ENCODE peak calls at places on chromosome X, in five cellular contexts. One of them, this sample, is unnamed.

GRCh38 chrX:47802589-47802988 is 34.1 kb upstream of the ZNF81 start:
- DNase-seq in spleen: no peak
- DNase-seq in CD8-positive, alpha-beta T cell: no peak
- DNase-seq in psoas muscle: no peak
- DNase-seq in GM06990: no peak
- DNase-seq in this sample: peak; percentile 56

GRCh38 chrX:30504309-30504708 is 73.3 kb downstream of the TASL start:
- DNase-seq in spleen: no peak
- DNase-seq in CD8-positive, alpha-beta T cell: no peak
- DNase-seq in psoas muscle: no peak
- DNase-seq in GM06990: peak; percentile 12
- DNase-seq in this sample: peak; percentile 67

GRCh38 chrX:368811-369562 is 17.7 kb downstream of the PPP2R3B start:
- DNase-seq in spleen: peak; percentile 53
- DNase-seq in CD8-positive, alpha-beta T cell: no peak
- DNase-seq in psoas muscle: peak; percentile 80
- DNase-seq in GM06990: no peak
- DNase-seq in this sample: no peak

GRCh38 chrX:154298312-154298711 is 2.7 kb downstream of the TKTL1 start:
- DNase-seq in spleen: peak; percentile 66
- DNase-seq in CD8-positive, alpha-beta T cell: no peak
- DNase-seq in psoas muscle: no peak
- DNase-seq in GM06990: peak; percentile 41
- DNase-seq in this sample: no peak

GRCh38 chrX:50707955-50708694 is 105.9 kb downstream of the SHROOM4 start:
- DNase-seq in spleen: no peak
- DNase-seq in CD8-positive, alpha-beta T cell: no peak
- DNase-seq in psoas muscle: no peak
- DNase-seq in GM06990: no peak
- DNase-seq in this sample: no peak

GRCh38 chrX:69388526-69388925 is 115.6 kb upstream of the NALF2 start:
- DNase-seq in spleen: no peak
- DNase-seq in CD8-positive, alpha-beta T cell: no peak
- DNase-seq in psoas muscle: peak; percentile 44
- DNase-seq in GM06990: no peak
- DNase-seq in this sample: no peak

GRCh38 chrX:150558424-150558823 is 10.0 kb upstream of the MTM1 start:
- DNase-seq in spleen: no peak
- DNase-seq in CD8-positive, alpha-beta T cell: no peak
- DNase-seq in psoas muscle: no peak
- DNase-seq in GM06990: no peak
- DNase-seq in this sample: no peak

GRCh38 chrX:57929373-57929772 is 19.1 kb upstream of the ZXDA start:
- DNase-seq in spleen: no peak
- DNase-seq in CD8-positive, alpha-beta T cell: no peak
- DNase-seq in psoas muscle: no peak
- DNase-seq in GM06990: no peak
- DNase-seq in this sample: peak; percentile 57

GRCh38 chrX:47796433-47796906 is 40.2 kb upstream of the ZNF81 start:
- DNase-seq in spleen: no peak
- DNase-seq in CD8-positive, alpha-beta T cell: no peak
- DNase-seq in psoas muscle: no peak
- DNase-seq in GM06990: no peak
- DNase-seq in this sample: peak; percentile 64

GRCh38 chrX:43500996-43501694 is 155.0 kb upstream of the MAOA start:
- DNase-seq in spleen: no peak
- DNase-seq in CD8-positive, alpha-beta T cell: no peak
- DNase-seq in psoas muscle: no peak
- DNase-seq in GM06990: no peak
- DNase-seq in this sample: no peak

GRCh38 chrX:30865020-30865419 is 24.0 kb downstream of the TAB3 start:
- DNase-seq in spleen: no peak
- DNase-seq in CD8-positive, alpha-beta T cell: no peak
- DNase-seq in psoas muscle: no peak
- DNase-seq in GM06990: no peak
- DNase-seq in this sample: no peak

GRCh38 chrX:68929332-68930150 is 100.7 kb downstream of the EFNB1 start:
- DNase-seq in spleen: peak; percentile 52
- DNase-seq in CD8-positive, alpha-beta T cell: no peak
- DNase-seq in psoas muscle: peak; percentile 69
- DNase-seq in GM06990: no peak
- DNase-seq in this sample: peak; percentile 70

GRCh38 chrX:124406294-124407013 is 60.1 kb downstream of the SH2D1A start:
- DNase-seq in spleen: no peak
- DNase-seq in CD8-positive, alpha-beta T cell: peak; percentile 37
- DNase-seq in psoas muscle: no peak
- DNase-seq in GM06990: no peak
- DNase-seq in this sample: peak; percentile 59

GRCh38 chrX:2863646-2864045 is 34.9 kb downstream of the GYG2 start:
- DNase-seq in spleen: no peak
- DNase-seq in CD8-positive, alpha-beta T cell: no peak
- DNase-seq in psoas muscle: no peak
- DNase-seq in GM06990: no peak
- DNase-seq in this sample: no peak

GRCh38 chrX:9465380-9466114 is 689 bp downstream of the TBL1X start:
- DNase-seq in spleen: peak; percentile 88
- DNase-seq in CD8-positive, alpha-beta T cell: no peak
- DNase-seq in psoas muscle: peak; percentile 58
- DNase-seq in GM06990: peak; percentile 50
- DNase-seq in this sample: no peak

GRCh38 chrX:34332336-34332735 is 200.2 kb upstream of the FAM47A start:
- DNase-seq in spleen: no peak
- DNase-seq in CD8-positive, alpha-beta T cell: no peak
- DNase-seq in psoas muscle: no peak
- DNase-seq in GM06990: no peak
- DNase-seq in this sample: no peak

GRCh38 chrX:132101206-132101605 is 26.6 kb downstream of the FRMD7 start:
- DNase-seq in spleen: no peak
- DNase-seq in CD8-positive, alpha-beta T cell: no peak
- DNase-seq in psoas muscle: no peak
- DNase-seq in GM06990: no peak
- DNase-seq in this sample: no peak

GRCh38 chrX:83511208-83511607 is 3.1 kb downstream of the POU3F4 start:
- DNase-seq in spleen: no peak
- DNase-seq in CD8-positive, alpha-beta T cell: no peak
- DNase-seq in psoas muscle: no peak
- DNase-seq in GM06990: no peak
- DNase-seq in this sample: no peak

GRCh38 chrX:130109429-130110378 is 593 bp downstream of the ELF4 start:
- DNase-seq in spleen: peak; percentile 86
- DNase-seq in CD8-positive, alpha-beta T cell: no peak
- DNase-seq in psoas muscle: no peak
- DNase-seq in GM06990: no peak
- DNase-seq in this sample: peak; percentile 54

GRCh38 chrX:116417214-116417613 is 19.2 kb upstream of the SLC6A14 start:
- DNase-seq in spleen: no peak
- DNase-seq in CD8-positive, alpha-beta T cell: no peak
- DNase-seq in psoas muscle: no peak
- DNase-seq in GM06990: no peak
- DNase-seq in this sample: no peak

GRCh38 chrX:40663880-40664630 is 16.7 kb upstream of the CXorf38 start:
- DNase-seq in spleen: no peak
- DNase-seq in CD8-positive, alpha-beta T cell: no peak
- DNase-seq in psoas muscle: no peak
- DNase-seq in GM06990: no peak
- DNase-seq in this sample: peak; percentile 16

GRCh38 chrX:63747331-63747730 is 37.7 kb downstream of the ARHGEF9 start:
- DNase-seq in spleen: no peak
- DNase-seq in CD8-positive, alpha-beta T cell: no peak
- DNase-seq in psoas muscle: no peak
- DNase-seq in GM06990: no peak
- DNase-seq in this sample: peak; percentile 70

GRCh38 chrX:153649178-153649914 is 2.3 kb downstream of the DUSP9 start:
- DNase-seq in spleen: peak; percentile 77
- DNase-seq in CD8-positive, alpha-beta T cell: no peak
- DNase-seq in psoas muscle: peak; percentile 60
- DNase-seq in GM06990: no peak
- DNase-seq in this sample: peak; percentile 8

GRCh38 chrX:130539721-130540321 is 138.0 kb downstream of the RBMX2 start:
- DNase-seq in spleen: no peak
- DNase-seq in CD8-positive, alpha-beta T cell: peak; percentile 4
- DNase-seq in psoas muscle: peak; percentile 42
- DNase-seq in GM06990: no peak
- DNase-seq in this sample: peak; percentile 57

GRCh38 chrX:40719218-40719617 is 16.1 kb downstream of the MED14 start:
- DNase-seq in spleen: no peak
- DNase-seq in CD8-positive, alpha-beta T cell: no peak
- DNase-seq in psoas muscle: no peak
- DNase-seq in GM06990: no peak
- DNase-seq in this sample: peak; percentile 57

GRCh38 chrX:31215277-31215815 is 143.5 kb upstream of the FTHL17 start:
- DNase-seq in spleen: no peak
- DNase-seq in CD8-positive, alpha-beta T cell: no peak
- DNase-seq in psoas muscle: no peak
- DNase-seq in GM06990: no peak
- DNase-seq in this sample: no peak

DNA sequence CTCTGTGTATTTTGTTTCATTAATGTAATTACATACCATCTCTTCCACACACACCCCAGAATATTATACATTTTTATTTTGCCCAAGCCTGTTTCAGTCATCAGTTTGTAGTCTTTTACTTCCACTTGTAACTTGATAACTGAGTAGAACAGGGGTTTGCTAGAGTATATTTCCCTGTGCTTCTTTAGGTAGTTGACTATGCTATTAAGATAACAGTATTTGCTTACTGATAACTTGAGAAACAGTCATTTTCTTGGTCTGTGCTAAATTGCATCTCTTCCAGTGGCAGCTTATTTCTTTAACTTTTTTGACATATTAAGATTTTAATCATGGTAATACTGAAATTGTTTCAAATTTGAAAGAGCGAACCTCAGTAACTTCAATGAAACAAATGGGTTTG is 7.0 kb upstream of the XK start:
- DNase-seq in spleen: no peak
- DNase-seq in CD8-positive, alpha-beta T cell: no peak
- DNase-seq in psoas muscle: no peak
- DNase-seq in GM06990: no peak
- DNase-seq in this sample: no peak
- TF ChIP-seq CTCF in spleen: no peak
- TF ChIP-seq CTCF in CD8-positive, alpha-beta T cell: no peak
- TF ChIP-seq CTCF in psoas muscle: no peak
- TF ChIP-seq CTCF in GM06990: no peak
- TF ChIP-seq CTCF in this sample: no peak

GRCh38 chrX:103845165-103845653 is 13.2 kb upstream of the RAB9B start:
- DNase-seq in spleen: no peak
- DNase-seq in CD8-positive, alpha-beta T cell: no peak
- DNase-seq in psoas muscle: peak; percentile 56
- DNase-seq in GM06990: peak; percentile 5
- DNase-seq in this sample: peak; percentile 88
- TF ChIP-seq CTCF in spleen: peak; percentile 40
- TF ChIP-seq CTCF in CD8-positive, alpha-beta T cell: peak; percentile 52
- TF ChIP-seq CTCF in psoas muscle: peak; percentile 64
- TF ChIP-seq CTCF in GM06990: peak; percentile 70
- TF ChIP-seq CTCF in this sample: peak; percentile 74

GRCh38 chrX:115311666-115312065 is 22.2 kb downstream of the LUZP4 start:
- DNase-seq in spleen: peak; percentile 75
- DNase-seq in CD8-positive, alpha-beta T cell: no peak
- DNase-seq in psoas muscle: no peak
- DNase-seq in GM06990: peak; percentile 18
- DNase-seq in this sample: no peak
- TF ChIP-seq CTCF in spleen: no peak
- TF ChIP-seq CTCF in CD8-positive, alpha-beta T cell: no peak
- TF ChIP-seq CTCF in psoas muscle: no peak
- TF ChIP-seq CTCF in GM06990: no peak
- TF ChIP-seq CTCF in this sample: no peak

GRCh38 chrX:13754765-13755164 is 20.2 kb downstream of the OFD1 start:
- DNase-seq in spleen: no peak
- DNase-seq in CD8-positive, alpha-beta T cell: no peak
- DNase-seq in psoas muscle: no peak
- DNase-seq in GM06990: no peak
- DNase-seq in this sample: no peak
- TF ChIP-seq CTCF in spleen: no peak
- TF ChIP-seq CTCF in CD8-positive, alpha-beta T cell: no peak
- TF ChIP-seq CTCF in psoas muscle: no peak
- TF ChIP-seq CTCF in GM06990: no peak
- TF ChIP-seq CTCF in this sample: no peak

GRCh38 chrX:122739770-122740169 is 444.3 kb upstream of the GRIA3 start:
- DNase-seq in spleen: no peak
- DNase-seq in CD8-positive, alpha-beta T cell: no peak
- DNase-seq in psoas muscle: no peak
- DNase-seq in GM06990: no peak
- DNase-seq in this sample: no peak
- TF ChIP-seq CTCF in spleen: no peak
- TF ChIP-seq CTCF in CD8-positive, alpha-beta T cell: no peak
- TF ChIP-seq CTCF in psoas muscle: no peak
- TF ChIP-seq CTCF in GM06990: no peak
- TF ChIP-seq CTCF in this sample: no peak

GRCh38 chrX:111568817-111569216 is 57.4 kb downstream of the SERTM2 start:
- DNase-seq in spleen: no peak
- DNase-seq in CD8-positive, alpha-beta T cell: no peak
- DNase-seq in psoas muscle: no peak
- DNase-seq in GM06990: no peak
- DNase-seq in this sample: no peak
- TF ChIP-seq CTCF in spleen: no peak
- TF ChIP-seq CTCF in CD8-positive, alpha-beta T cell: no peak
- TF ChIP-seq CTCF in psoas muscle: no peak
- TF ChIP-seq CTCF in GM06990: no peak
- TF ChIP-seq CTCF in this sample: no peak

GRCh38 chrX:11728556-11728955 is 29.5 kb upstream of the MSL3 start:
- DNase-seq in spleen: no peak
- DNase-seq in CD8-positive, alpha-beta T cell: no peak
- DNase-seq in psoas muscle: no peak
- DNase-seq in GM06990: no peak
- DNase-seq in this sample: no peak

DNA sequence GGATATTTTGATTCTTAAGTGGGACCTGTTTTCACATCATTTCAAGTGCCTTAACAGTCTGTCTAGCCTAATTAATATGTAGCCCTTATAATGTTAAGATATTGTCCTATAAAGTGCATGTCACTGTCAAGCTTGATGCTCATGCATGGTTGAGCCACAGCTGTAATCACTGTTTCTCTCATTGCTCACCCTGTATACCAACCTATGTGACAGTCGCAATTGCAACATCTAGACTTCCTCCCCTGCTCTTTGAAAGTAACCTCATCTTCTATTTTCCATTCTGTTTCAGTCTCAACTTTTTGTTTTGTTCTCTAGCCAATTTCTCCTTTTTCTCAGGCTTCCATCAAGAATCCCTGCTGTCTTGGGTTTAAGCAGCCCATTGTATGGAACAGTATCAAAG is 24.4 kb upstream of the MSL3 start:
- DNase-seq in spleen: no peak
- DNase-seq in CD8-positive, alpha-beta T cell: no peak
- DNase-seq in psoas muscle: no peak
- DNase-seq in GM06990: no peak
- DNase-seq in this sample: no peak
- TF ChIP-seq CTCF in spleen: no peak
- TF ChIP-seq CTCF in CD8-positive, alpha-beta T cell: no peak
- TF ChIP-seq CTCF in psoas muscle: no peak
- TF ChIP-seq CTCF in GM06990: no peak
- TF ChIP-seq CTCF in this sample: no peak